ENCODE peak calls at places on chromosomes 3 and 15, in eight cellular contexts. F, H, R, D, Z, W, T and A are unnamed samples.

GRCh38 chr3:197519801-197520211 is 36.0 kb downstream of the BDH1 start:
- DNase-seq in F (peak), H (no peak), R (no peak), D (no peak), Z (no peak), W (no peak), T (no peak), A (no peak)

GRCh38 chr15:44813231-44813630 is 76.9 kb downstream of the TRIM69 start:
- DNase-seq in F (no peak), H (no peak), R (no peak), D (no peak), Z (no peak), W (no peak), T (no peak), A (no peak)

GRCh38 chr3:128416578-128417150 is 50.0 kb downstream of the DNAJB8 start:
- DNase-seq in F (no peak), H (peak), R (peak), D (peak), Z (peak), W (no peak), T (peak), A (no peak)

GRCh38 chr3:129310111-129310601 is 31.5 kb downstream of the HMCES start:
- DNase-seq in F (no peak), H (no peak), R (no peak), D (no peak), Z (peak), W (no peak), T (peak), A (no peak)

GRCh38 chr3:183266454-183266853 is 13.4 kb downstream of the B3GNT5 start:
- DNase-seq in F (no peak), H (no peak), R (no peak), D (no peak), Z (no peak), W (no peak), T (no peak), A (no peak)

GRCh38 chr3:13792512-13793347 is 87.1 kb downstream of the WNT7A start:
- DNase-seq in F (peak), H (no peak), R (no peak), D (no peak), Z (no peak), W (no peak), T (no peak), A (no peak)

GRCh38 chr15:78997981-78998499 is 53.2 kb upstream of the CTSH start:
- DNase-seq in F (no peak), H (no peak), R (no peak), D (no peak), Z (no peak), W (no peak), T (no peak), A (no peak)

GRCh38 chr3:76474632-76475031 is 565.3 kb upstream of the ROBO2 start:
- DNase-seq in F (no peak), H (no peak), R (no peak), D (no peak), Z (no peak), W (no peak), T (no peak), A (no peak)

GRCh38 chr3:123595396-123595795 is 10.5 kb upstream of the HACD2 start:
- DNase-seq in F (no peak), H (no peak), R (no peak), D (no peak), Z (no peak), W (no peak), T (no peak), A (no peak)

GRCh38 chr3:14363379-14363778 is 39.0 kb upstream of the SLC6A6 start:
- DNase-seq in F (no peak), H (no peak), R (no peak), D (no peak), Z (no peak), W (no peak), T (no peak), A (no peak)

GRCh38 chr3:100103558-100104441 is 10.5 kb downstream of the FILIP1L start:
- DNase-seq in F (no peak), H (peak), R (no peak), D (peak), Z (no peak), W (no peak), T (no peak), A (no peak)

GRCh38 chr3:31116651-31117050 is 222.2 kb upstream of the GADL1 start:
- DNase-seq in F (no peak), H (peak), R (no peak), D (peak), Z (no peak), W (no peak), T (peak), A (no peak)

GRCh38 chr3:126540342-126540849 is 16.4 kb downstream of the CHST13 start:
- DNase-seq in F (peak), H (peak), R (no peak), D (peak), Z (no peak), W (no peak), T (peak), A (no peak)

GRCh38 chr15:70165811-70166284 is 68.1 kb upstream of the TLE3 start:
- DNase-seq in F (peak), H (no peak), R (no peak), D (no peak), Z (no peak), W (no peak), T (no peak), A (no peak)

GRCh38 chr3:151305081-151305777 is 11.4 kb downstream of the GPR87 start:
- DNase-seq in F (no peak), H (peak), R (no peak), D (peak), Z (peak), W (no peak), T (peak), A (no peak)

GRCh38 chr15:55281517-55282227 is 7.9 kb downstream of the RAB27A start:
- DNase-seq in F (no peak), H (no peak), R (no peak), D (no peak), Z (no peak), W (no peak), T (no peak), A (no peak)

GRCh38 chr15:60720493-60721231 is 241.7 kb upstream of the ICE2 start:
- DNase-seq in F (no peak), H (no peak), R (no peak), D (no peak), Z (no peak), W (peak), T (no peak), A (no peak)

GRCh38 chr15:82850242-82850591 is 40.8 kb downstream of the WHAMM start:
- DNase-seq in F (no peak), H (no peak), R (no peak), D (peak), Z (peak), W (no peak), T (no peak), A (no peak)

GRCh38 chr3:159860727-159861126 is 127.9 kb upstream of the IL12A start:
- DNase-seq in F (no peak), H (peak), R (peak), D (no peak), Z (no peak), W (no peak), T (no peak), A (no peak)

GRCh38 chr3:157618075-157618760 is 115.0 kb upstream of the VEPH1 start:
- DNase-seq in F (no peak), H (peak), R (peak), D (peak), Z (no peak), W (no peak), T (peak), A (no peak)

GRCh38 chr3:77039606-77040553 is at the start of gene ROBO2:
- DNase-seq in F (peak), H (peak), R (no peak), D (peak), Z (peak), W (no peak), T (peak), A (no peak)

GRCh38 chr3:37590328-37591079 is 271.2 kb upstream of the CTDSPL start:
- DNase-seq in F (no peak), H (peak), R (no peak), D (no peak), Z (no peak), W (no peak), T (no peak), A (no peak)

GRCh38 chr3:134308350-134308891 is 57.8 kb upstream of the RYK start:
- DNase-seq in F (no peak), H (peak), R (peak), D (peak), Z (peak), W (peak), T (peak), A (no peak)

GRCh38 chr15:64429448-64429847 is 30.9 kb upstream of the ZNF609 start:
- DNase-seq in F (no peak), H (no peak), R (no peak), D (no peak), Z (no peak), W (no peak), T (no peak), A (no peak)

GRCh38 chr15:101480613-101481380 is 8.7 kb downstream of the PCSK6 start:
- DNase-seq in F (no peak), H (no peak), R (no peak), D (no peak), Z (no peak), W (no peak), T (no peak), A (no peak)

GRCh38 chr3:72447059-72447946 is 400.9 kb downstream of the SHQ1 start:
- DNase-seq in F (peak), H (peak), R (peak), D (peak), Z (peak), W (peak), T (peak), A (no peak)

GRCh38 chr3:138137901-138138300 is 5.7 kb upstream of the A4GNT start:
- DNase-seq in F (no peak), H (no peak), R (peak), D (no peak), Z (no peak), W (no peak), T (no peak), A (no peak)

GRCh38 chr3:42865256-42865655 is 10.4 kb downstream of the CYP8B1 start:
- DNase-seq in F (no peak), H (no peak), R (no peak), D (no peak), Z (no peak), W (no peak), T (no peak), A (no peak)

GRCh38 chr3:183822631-183823030 is 2.7 kb downstream of the MAP6D1 start:
- DNase-seq in F (no peak), H (no peak), R (no peak), D (no peak), Z (peak), W (no peak), T (no peak), A (no peak)

GRCh38 chr15:67341539-67341938 is 87.0 kb downstream of the IQCH start:
- DNase-seq in F (no peak), H (no peak), R (no peak), D (no peak), Z (no peak), W (no peak), T (no peak), A (no peak)

GRCh38 chr15:63599401-63600000 is 2.3 kb downstream of the FBXL22 start:
- DNase-seq in F (no peak), H (peak), R (peak), D (peak), Z (peak), W (peak), T (peak), A (no peak)

GRCh38 chr3:171256445-171257250 is 203.6 kb downstream of the TNIK start:
- DNase-seq in F (no peak), H (no peak), R (no peak), D (peak), Z (no peak), W (no peak), T (peak), A (no peak)